ENCODE peak calls at places on chromosomes 2 and 18, in ten cellular contexts. U is CD4-positive, alpha-beta T cell; J is OCI-LY7; Q is CD8-positive, alpha-beta T cell; S is HepG2; Y is dorsolateral prefrontal cortex; P is CD8-positive, alpha-beta memory T cell; B is HCT116; L is astrocyte; N is small intestine. H is an unnamed sample.

GRCh38 chr2:133459590-133459989 is 108.7 kb downstream of the NCKAP5 start:
- DNase-seq in U (no peak), J (no peak), Q (no peak), S (no peak), Y (no peak), P (no peak), B (no peak), L (peak), N (no peak), H (peak)

GRCh38 chr2:200235533-200235932 is 71.0 kb upstream of the SPATS2L start:
- DNase-seq in U (no peak), J (no peak), Q (no peak), S (no peak), Y (no peak), P (no peak), B (no peak), L (no peak), N (no peak), H (no peak)

GRCh38 chr2:54665436-54665856 is 58.0 kb upstream of the EML6 start:
- DNase-seq in U (no peak), J (peak), Q (peak), S (peak), Y (no peak), P (no peak), B (peak), L (no peak), N (peak), H (peak)

GRCh38 chr2:74146929-74147728 is 583 bp downstream of the BOLA3 start:
- DNase-seq in U (no peak), J (peak), Q (no peak), S (peak), Y (peak), P (no peak), B (no peak), L (peak), N (peak), H (peak)

GRCh38 chr2:70930371-70931329 is 5.0 kb upstream of the ATP6V1B1 start:
- DNase-seq in U (no peak), J (no peak), Q (no peak), S (no peak), Y (no peak), P (no peak), B (no peak), L (no peak), N (no peak), H (no peak)

GRCh38 chr2:207397917-207398655 is 131.7 kb upstream of the CREB1 start:
- DNase-seq in U (no peak), J (no peak), Q (no peak), S (no peak), Y (no peak), P (no peak), B (no peak), L (no peak), N (no peak), H (no peak)

GRCh38 chr2:65320042-65320711 is 92.5 kb downstream of the ACTR2 start:
- DNase-seq in U (no peak), J (peak), Q (no peak), S (peak), Y (no peak), P (no peak), B (peak), L (peak), N (peak), H (peak)

GRCh38 chr18:42336139-42336538 is 381.1 kb downstream of the PIK3C3 start:
- DNase-seq in U (no peak), J (no peak), Q (no peak), S (no peak), Y (no peak), P (no peak), B (no peak), L (no peak), N (peak), H (no peak)

GRCh38 chr18:58671122-58671940 is at the start of gene MALT1:
- DNase-seq in U (peak), J (peak), Q (peak), S (peak), Y (peak), P (peak), B (peak), L (peak), N (peak), H (peak)

GRCh38 chr2:101736861-101737291 is 39.4 kb downstream of the MAP4K4 start:
- DNase-seq in U (no peak), J (no peak), Q (no peak), S (no peak), Y (no peak), P (no peak), B (no peak), L (peak), N (no peak), H (peak)

GRCh38 chr18:55763298-55763697 is 175.3 kb upstream of the TCF4 start:
- DNase-seq in U (no peak), J (no peak), Q (no peak), S (no peak), Y (no peak), P (no peak), B (no peak), L (peak), N (no peak), H (peak)

GRCh38 chr2:162475661-162476060 is 131.7 kb downstream of the GCA start:
- DNase-seq in U (no peak), J (no peak), Q (no peak), S (no peak), Y (peak), P (no peak), B (no peak), L (peak), N (no peak), H (no peak)

GRCh38 chr2:216108310-216108966 is 710 bp upstream of the XRCC5 start:
- DNase-seq in U (no peak), J (peak), Q (no peak), S (peak), Y (no peak), P (no peak), B (no peak), L (no peak), N (peak), H (no peak)

GRCh38 chr2:222483513-222484039 is 59.2 kb downstream of the SGPP2 start:
- DNase-seq in U (no peak), J (no peak), Q (no peak), S (no peak), Y (no peak), P (no peak), B (no peak), L (no peak), N (no peak), H (no peak)

GRCh38 chr2:224870341-224870740 is 154.2 kb upstream of the CCDC195 start:
- DNase-seq in U (no peak), J (no peak), Q (no peak), S (no peak), Y (no peak), P (no peak), B (no peak), L (peak), N (no peak), H (no peak)

GRCh38 chr2:26316041-26316440 is 29.9 kb upstream of the SELENOI start:
- DNase-seq in U (no peak), J (peak), Q (no peak), S (peak), Y (no peak), P (no peak), B (peak), L (no peak), N (peak), H (no peak)

GRCh38 chr2:162086904-162087303 is 12.9 kb upstream of the DPP4 start:
- DNase-seq in U (no peak), J (no peak), Q (no peak), S (no peak), Y (no peak), P (no peak), B (no peak), L (peak), N (no peak), H (no peak)

GRCh38 chr2:179428659-179429058 is 164.0 kb upstream of the SESTD1 start:
- DNase-seq in U (no peak), J (no peak), Q (no peak), S (no peak), Y (no peak), P (no peak), B (no peak), L (no peak), N (no peak), H (peak)

GRCh38 chr2:21924640-21925285 is 801.0 kb downstream of the TDRD15 start:
- DNase-seq in U (no peak), J (no peak), Q (no peak), S (no peak), Y (no peak), P (no peak), B (no peak), L (no peak), N (no peak), H (no peak)

GRCh38 chr18:7532942-7533341 is 34.2 kb upstream of the PTPRM start:
- DNase-seq in U (no peak), J (no peak), Q (no peak), S (no peak), Y (no peak), P (no peak), B (no peak), L (no peak), N (no peak), H (no peak)

GRCh38 chr2:130963849-130964793 is 127.4 kb downstream of the ARHGEF4 start:
- DNase-seq in U (no peak), J (no peak), Q (no peak), S (no peak), Y (peak), P (no peak), B (no peak), L (peak), N (no peak), H (no peak)

GRCh38 chr2:6913415-6914157 is 3.6 kb upstream of the RNF144A start:
- DNase-seq in U (no peak), J (no peak), Q (peak), S (no peak), Y (no peak), P (no peak), B (no peak), L (no peak), N (no peak), H (no peak)

GRCh38 chr2:154844513-154844912 is 146.0 kb downstream of the KCNJ3 start:
- DNase-seq in U (no peak), J (no peak), Q (no peak), S (no peak), Y (no peak), P (no peak), B (no peak), L (no peak), N (no peak), H (no peak)

GRCh38 chr2:7881456-7881855 is 800.4 kb upstream of the ID2 start:
- DNase-seq in U (no peak), J (peak), Q (no peak), S (no peak), Y (no peak), P (no peak), B (no peak), L (no peak), N (no peak), H (no peak)

GRCh38 chr2:20487030-20487391 is 40.1 kb downstream of the RHOB start:
- DNase-seq in U (no peak), J (no peak), Q (no peak), S (no peak), Y (peak), P (no peak), B (no peak), L (no peak), N (no peak), H (no peak)

GRCh38 chr2:20486571-20486970 is 39.7 kb downstream of the RHOB start:
- DNase-seq in U (no peak), J (no peak), Q (no peak), S (no peak), Y (no peak), P (no peak), B (no peak), L (no peak), N (no peak), H (no peak)

GRCh38 chr2:20488782-20489181 is 41.9 kb downstream of the RHOB start:
- DNase-seq in U (no peak), J (no peak), Q (no peak), S (no peak), Y (peak), P (no peak), B (no peak), L (no peak), N (no peak), H (no peak)

GRCh38 chr2:20488136-20488705 is 41.3 kb downstream of the RHOB start:
- DNase-seq in U (no peak), J (no peak), Q (no peak), S (no peak), Y (peak), P (no peak), B (no peak), L (peak), N (no peak), H (peak)

GRCh38 chr2:20487392-20488135 is 40.7 kb downstream of the RHOB start:
- DNase-seq in U (no peak), J (no peak), Q (no peak), S (no peak), Y (peak), P (no peak), B (no peak), L (no peak), N (no peak), H (no peak)
- H3K27ac ChIP-seq in U (no peak), J (no peak), Q (no peak), S (no peak), Y (peak), P (no peak), B (no peak), L (peak), N (no peak), H (no peak)

DNA sequence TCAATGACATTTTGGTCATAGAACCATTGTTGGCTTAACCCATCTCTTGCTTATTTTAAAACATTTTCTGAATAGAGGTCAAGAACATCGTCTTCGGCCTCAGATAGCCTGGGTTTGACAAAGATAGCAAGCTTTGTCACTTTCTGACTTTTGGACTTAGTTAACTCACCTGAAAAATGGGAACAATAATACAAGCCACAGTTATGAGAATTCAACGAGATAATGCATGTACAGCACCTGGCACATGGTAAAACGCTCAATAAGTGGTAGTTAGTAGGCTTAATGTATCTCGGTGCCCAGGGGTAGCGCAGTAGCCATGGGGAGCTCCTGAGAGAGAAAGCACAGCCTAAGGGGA is 446 bp upstream of the COPS7B start:
- DNase-seq in U (no peak), J (no peak), Q (no peak), S (no peak), Y (no peak), P (no peak), B (no peak), L (no peak), N (no peak), H (no peak)
- H3K27ac ChIP-seq in U (peak), J (peak), Q (peak), S (peak), Y (peak), P (peak), B (peak), L (peak), N (no peak), H (peak)

GRCh38 chr2:196176142-196176738 is 4.9 kb upstream of the STK17B start:
- DNase-seq in U (peak), J (peak), Q (peak), S (no peak), Y (no peak), P (peak), B (no peak), L (no peak), N (peak), H (no peak)

GRCh38 chr2:196172976-196173375 is 1.6 kb upstream of the STK17B start:
- DNase-seq in U (no peak), J (no peak), Q (no peak), S (no peak), Y (no peak), P (no peak), B (no peak), L (no peak), N (no peak), H (no peak)

GRCh38 chr2:196173505-196173904 is 2.1 kb upstream of the STK17B start:
- DNase-seq in U (no peak), J (no peak), Q (no peak), S (no peak), Y (no peak), P (no peak), B (no peak), L (peak), N (no peak), H (no peak)

GRCh38 chr2:196171946-196172345 is 568 bp upstream of the STK17B start:
- DNase-seq in U (no peak), J (no peak), Q (no peak), S (no peak), Y (no peak), P (no peak), B (no peak), L (peak), N (no peak), H (peak)

GRCh38 chr2:196174424-196174823 is 3.0 kb upstream of the STK17B start:
- DNase-seq in U (no peak), J (peak), Q (peak), S (no peak), Y (no peak), P (no peak), B (no peak), L (no peak), N (no peak), H (no peak)
- H3K27ac ChIP-seq in U (peak), J (peak), Q (peak), S (no peak), Y (no peak), P (no peak), B (no peak), L (no peak), N (peak), H (no peak)

GRCh38 chr2:189183170-189183569 is 3.6 kb upstream of the COL5A2 start:
- DNase-seq in U (no peak), J (no peak), Q (no peak), S (no peak), Y (no peak), P (no peak), B (no peak), L (no peak), N (no peak), H (no peak)

GRCh38 chr2:189192766-189193165 is 13.2 kb upstream of the COL5A2 start:
- DNase-seq in U (no peak), J (no peak), Q (no peak), S (no peak), Y (no peak), P (no peak), B (no peak), L (no peak), N (no peak), H (no peak)

GRCh38 chr2:189190696-189191095 is 11.1 kb upstream of the COL5A2 start:
- DNase-seq in U (no peak), J (no peak), Q (no peak), S (no peak), Y (no peak), P (no peak), B (no peak), L (no peak), N (no peak), H (no peak)

GRCh38 chr2:189191766-189192165 is 12.2 kb upstream of the COL5A2 start:
- DNase-seq in U (no peak), J (no peak), Q (no peak), S (no peak), Y (no peak), P (no peak), B (no peak), L (peak), N (no peak), H (no peak)

GRCh38 chr2:189188446-189188845 is 8.9 kb upstream of the COL5A2 start:
- DNase-seq in U (no peak), J (no peak), Q (no peak), S (no peak), Y (no peak), P (no peak), B (no peak), L (no peak), N (no peak), H (no peak)
- H3K27ac ChIP-seq in U (no peak), J (no peak), Q (no peak), S (no peak), Y (no peak), P (no peak), B (no peak), L (no peak), N (no peak), H (no peak)

GRCh38 chr2:3468296-3468988 is 50.9 kb downstream of the ADI1 start:
- DNase-seq in U (no peak), J (no peak), Q (no peak), S (no peak), Y (no peak), P (no peak), B (no peak), L (no peak), N (no peak), H (no peak)
- H3K27ac ChIP-seq in U (no peak), J (no peak), Q (no peak), S (no peak), Y (no peak), P (no peak), B (no peak), L (no peak), N (no peak), H (no peak)

DNA sequence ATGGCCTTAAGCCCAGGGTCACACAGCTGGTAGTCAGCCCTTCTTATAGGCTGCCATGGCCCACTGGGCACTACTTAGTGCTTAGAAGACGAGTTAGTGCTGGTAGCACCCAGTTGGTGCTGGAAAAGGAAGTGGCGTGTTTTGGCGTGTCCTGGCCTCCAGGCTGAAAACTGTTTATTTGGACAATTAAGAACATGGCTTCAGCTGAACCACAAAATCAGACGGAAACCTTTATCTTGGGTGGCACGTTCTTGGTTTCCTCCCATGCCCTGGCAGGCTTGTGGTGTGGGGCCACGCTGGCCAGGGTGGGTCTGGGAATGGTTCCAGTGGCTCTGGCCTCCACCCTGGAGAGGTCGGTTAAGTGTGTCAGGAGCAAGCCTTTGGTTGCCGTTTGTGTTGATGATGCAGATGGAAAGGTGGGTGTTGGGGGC is 141.5 kb upstream of the HAAO start:
- DNase-seq in U (no peak), J (no peak), Q (no peak), S (no peak), Y (no peak), P (no peak), B (no peak), L (no peak), N (no peak), H (no peak)
- H3K27ac ChIP-seq in U (no peak), J (no peak), Q (no peak), S (no peak), Y (no peak), P (no peak), B (no peak), L (no peak), N (no peak), H (no peak)

GRCh38 chr18:79396431-79397287 is 929 bp downstream of the NFATC1 start:
- DNase-seq in U (no peak), J (peak), Q (peak), S (no peak), Y (no peak), P (peak), B (no peak), L (peak), N (no peak), H (peak)

GRCh38 chr18:79397288-79397829 is 1.6 kb downstream of the NFATC1 start:
- DNase-seq in U (no peak), J (peak), Q (no peak), S (no peak), Y (no peak), P (peak), B (no peak), L (no peak), N (no peak), H (peak)

GRCh38 chr18:79400091-79400590 is 4.4 kb downstream of the NFATC1 start:
- DNase-seq in U (peak), J (peak), Q (peak), S (no peak), Y (no peak), P (peak), B (no peak), L (no peak), N (peak), H (no peak)

GRCh38 chr18:79399275-79400081 is 3.7 kb downstream of the NFATC1 start:
- DNase-seq in U (no peak), J (peak), Q (peak), S (no peak), Y (no peak), P (peak), B (no peak), L (no peak), N (no peak), H (peak)

DNA sequence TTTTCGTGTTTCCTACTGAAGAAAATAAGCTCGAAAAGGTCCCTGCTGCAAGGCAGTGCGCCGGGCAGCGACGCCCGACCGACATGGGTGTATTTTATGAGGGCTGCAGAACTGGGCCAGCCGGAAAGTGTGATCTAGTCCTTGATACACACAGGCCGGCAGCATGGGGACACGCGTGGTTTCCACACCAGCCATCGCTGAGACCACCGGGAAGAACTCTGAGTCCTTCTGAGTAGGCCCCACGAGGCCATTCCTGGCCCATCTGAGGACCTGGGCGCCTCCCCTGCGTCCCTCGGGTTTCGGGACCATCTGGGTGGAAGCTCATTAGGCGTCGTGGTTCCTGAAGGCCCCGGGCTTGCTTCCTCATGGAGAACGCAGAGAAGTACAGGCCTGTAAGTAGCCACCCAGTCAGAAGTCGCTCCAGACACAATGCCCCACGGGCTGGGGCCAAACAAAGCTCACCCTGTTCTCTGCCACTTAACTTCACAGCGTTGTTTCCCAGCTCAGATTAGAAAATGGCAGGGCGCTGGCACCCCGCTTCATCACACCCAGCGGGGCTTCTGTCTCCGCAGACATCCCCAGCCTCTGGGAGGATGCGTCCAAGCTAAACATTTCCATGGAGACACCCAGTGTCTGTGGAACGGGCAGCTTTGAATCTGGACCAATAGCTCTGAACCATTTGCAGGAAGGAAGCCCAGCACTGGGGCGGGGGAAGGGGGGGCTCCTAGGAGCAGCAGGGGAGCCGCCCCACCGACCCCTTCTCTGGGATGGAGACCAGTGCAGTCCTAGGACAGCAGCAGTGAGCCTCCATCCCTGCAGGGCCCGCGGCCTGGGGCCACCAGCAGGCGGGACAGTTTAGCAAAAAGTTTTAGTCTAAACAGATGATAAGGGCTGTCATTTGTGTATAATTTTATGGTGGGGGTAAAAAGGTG is 2.4 kb downstream of the NFATC1 start:
- DNase-seq in U (no peak), J (peak), Q (no peak), S (no peak), Y (no peak), P (peak), B (no peak), L (no peak), N (no peak), H (peak)
- H3K27ac ChIP-seq in U (peak), J (peak), Q (no peak), S (no peak), Y (peak), P (no peak), B (no peak), L (no peak), N (no peak), H (peak)